ENCODE peak calls at places on chromosomes 13 and 19, in six cellular contexts. One of them, this sample, is unnamed.

GRCh38 chr13:93338906-93339305 is 112.3 kb downstream of the GPC6 start:
- DNase-seq in stromal cell of bone marrow: no peak
- DNase-seq in activated T-helper 1 cell treated with anti-CD3 and anti-CD28 coated beads, Interleukin-2, amount 50 U/mL, for 16 hours: no peak
- DNase-seq in activated T-cell treated with anti-CD3 and anti-CD28 coated beads for 24 hours: no peak
- DNase-seq in NCI-H1092: no peak
- DNase-seq in CD4-positive, CD25-positive, alpha-beta regulatory T cell: no peak
- DNase-seq in this sample: no peak

GRCh38 chr13:23711355-23711754 is 141.1 kb downstream of the TNFRSF19 start:
- DNase-seq in activated T-cell treated with anti-CD3 and anti-CD28 coated beads for 24 hours: no peak
- DNase-seq in NCI-H1092: no peak
- DNase-seq in stromal cell of bone marrow: no peak
- DNase-seq in CD4-positive, CD25-positive, alpha-beta regulatory T cell: no peak
- DNase-seq in activated T-helper 1 cell treated with anti-CD3 and anti-CD28 coated beads, Interleukin-2, amount 50 U/mL, for 16 hours: no peak
- DNase-seq in this sample: no peak

GRCh38 chr19:28862238-28862637 is 350.7 kb downstream of the UQCRFS1 start:
- DNase-seq in activated T-cell treated with anti-CD3 and anti-CD28 coated beads for 24 hours: no peak
- DNase-seq in activated T-helper 1 cell treated with anti-CD3 and anti-CD28 coated beads, Interleukin-2, amount 50 U/mL, for 16 hours: no peak
- DNase-seq in CD4-positive, CD25-positive, alpha-beta regulatory T cell: no peak
- DNase-seq in NCI-H1092: no peak
- DNase-seq in stromal cell of bone marrow: no peak
- DNase-seq in this sample: no peak

GRCh38 chr19:33214621-33215020 is 11.0 kb downstream of the SLC7A10 start:
- DNase-seq in activated T-cell treated with anti-CD3 and anti-CD28 coated beads for 24 hours: no peak
- DNase-seq in stromal cell of bone marrow: no peak
- DNase-seq in CD4-positive, CD25-positive, alpha-beta regulatory T cell: no peak
- DNase-seq in NCI-H1092: no peak
- DNase-seq in activated T-helper 1 cell treated with anti-CD3 and anti-CD28 coated beads, Interleukin-2, amount 50 U/mL, for 16 hours: no peak
- DNase-seq in this sample: no peak

GRCh38 chr13:45626731-45627374 is 11.3 kb upstream of the ERICH6B start:
- DNase-seq in NCI-H1092: no peak
- DNase-seq in activated T-helper 1 cell treated with anti-CD3 and anti-CD28 coated beads, Interleukin-2, amount 50 U/mL, for 16 hours: no peak
- DNase-seq in CD4-positive, CD25-positive, alpha-beta regulatory T cell: no peak
- DNase-seq in stromal cell of bone marrow: no peak
- DNase-seq in activated T-cell treated with anti-CD3 and anti-CD28 coated beads for 24 hours: no peak
- DNase-seq in this sample: no peak

GRCh38 chr19:14141041-14141440 is 4.7 kb upstream of the ASF1B start:
- DNase-seq in CD4-positive, CD25-positive, alpha-beta regulatory T cell: no peak
- DNase-seq in activated T-cell treated with anti-CD3 and anti-CD28 coated beads for 24 hours: no peak
- DNase-seq in stromal cell of bone marrow: no peak
- DNase-seq in activated T-helper 1 cell treated with anti-CD3 and anti-CD28 coated beads, Interleukin-2, amount 50 U/mL, for 16 hours: no peak
- DNase-seq in NCI-H1092: no peak
- DNase-seq in this sample: no peak

GRCh38 chr19:46349311-46349993 is 2.6 kb downstream of the PPP5C start:
- DNase-seq in CD4-positive, CD25-positive, alpha-beta regulatory T cell: no peak
- DNase-seq in activated T-helper 1 cell treated with anti-CD3 and anti-CD28 coated beads, Interleukin-2, amount 50 U/mL, for 16 hours: no peak
- DNase-seq in activated T-cell treated with anti-CD3 and anti-CD28 coated beads for 24 hours: no peak
- DNase-seq in stromal cell of bone marrow: no peak
- DNase-seq in NCI-H1092: no peak
- DNase-seq in this sample: no peak

GRCh38 chr19:19591133-19591825 is 27.2 kb downstream of the PBX4 start:
- DNase-seq in stromal cell of bone marrow: peak
- DNase-seq in CD4-positive, CD25-positive, alpha-beta regulatory T cell: peak
- DNase-seq in activated T-cell treated with anti-CD3 and anti-CD28 coated beads for 24 hours: peak
- DNase-seq in activated T-helper 1 cell treated with anti-CD3 and anti-CD28 coated beads, Interleukin-2, amount 50 U/mL, for 16 hours: peak
- DNase-seq in NCI-H1092: no peak
- DNase-seq in this sample: peak